ENCODE peak calls at places on chromosomes 11 and 22, in six cellular contexts. A is psoas muscle; N is GM23248; B is right lobe of liver; D is effector memory CD4-positive, alpha-beta T cell; K is mesendoderm. T is an unnamed sample. For H3K27me3 and H3K4me1, the result is how much of the 10 kb centered on the place peaks cover.

GRCh38 chr11:15933896-15934625 is 422.3 kb downstream of the SOX6 start:
- DNase-seq in A (no peak), N (no peak), B (no peak), D (no peak), K (no peak), T (no peak)

GRCh38 chr11:79570104-79570503 is 129.3 kb upstream of the TENM4 start:
- DNase-seq in A (no peak), N (no peak), B (no peak), D (no peak), K (no peak), T (no peak)

GRCh38 chr11:106076421-106076922 is 675 bp downstream of the KBTBD3 start:
- DNase-seq in A (no peak), N (no peak), B (peak), D (no peak), K (no peak), T (no peak)

GRCh38 chr11:3155691-3156258 is 9.3 kb downstream of the OSBPL5 start:
- DNase-seq in A (peak), N (peak), B (peak), D (no peak), K (no peak), T (no peak)

GRCh38 chr11:91823252-91823830 is 401.3 kb upstream of the FAT3 start:
- DNase-seq in A (no peak), N (no peak), B (no peak), D (no peak), K (no peak), T (no peak)

GRCh38 chr11:98732947-98733346 is 287.8 kb upstream of the CNTN5 start:
- DNase-seq in A (no peak), N (no peak), B (no peak), D (no peak), K (no peak), T (no peak)

GRCh38 chr11:64609436-64610047 is 18.5 kb downstream of the SLC22A12 start:
- DNase-seq in A (no peak), N (peak), B (no peak), D (no peak), K (peak), T (peak)

GRCh38 chr22:49155039-49155808 is 672.4 kb downstream of the BRD1 start:
- DNase-seq in A (no peak), N (no peak), B (no peak), D (no peak), K (no peak), T (no peak)

GRCh38 chr11:57546869-57547518 is 9.6 kb downstream of the SMTNL1 start:
- DNase-seq in A (no peak), N (peak), B (peak), D (no peak), K (peak), T (no peak)

GRCh38 chr11:72208281-72208680 is 8.3 kb upstream of the FOLR2 start:
- DNase-seq in A (no peak), N (no peak), B (no peak), D (no peak), K (no peak), T (no peak)

GRCh38 chr11:72787262-72788104 is 6.4 kb downstream of the STARD10 start:
- DNase-seq in A (no peak), N (no peak), B (peak), D (no peak), K (peak), T (no peak)

GRCh38 chr22:32082331-32082730 is 39.3 kb downstream of the SLC5A1 start:
- DNase-seq in A (no peak), N (no peak), B (no peak), D (no peak), K (no peak), T (no peak)

GRCh38 chr11:121194731-121195596 is 93.9 kb downstream of the TECTA start:
- DNase-seq in A (no peak), N (peak), B (no peak), D (no peak), K (peak), T (no peak)

GRCh38 chr11:118247041-118247440 is 5.1 kb downstream of the MPZL3 start:
- DNase-seq in A (no peak), N (no peak), B (no peak), D (no peak), K (no peak), T (no peak)
- H3K27me3 ChIP-seq in A (under half), N (under half), B (under half), D (under half), K (under half), T (under half)

DNA sequence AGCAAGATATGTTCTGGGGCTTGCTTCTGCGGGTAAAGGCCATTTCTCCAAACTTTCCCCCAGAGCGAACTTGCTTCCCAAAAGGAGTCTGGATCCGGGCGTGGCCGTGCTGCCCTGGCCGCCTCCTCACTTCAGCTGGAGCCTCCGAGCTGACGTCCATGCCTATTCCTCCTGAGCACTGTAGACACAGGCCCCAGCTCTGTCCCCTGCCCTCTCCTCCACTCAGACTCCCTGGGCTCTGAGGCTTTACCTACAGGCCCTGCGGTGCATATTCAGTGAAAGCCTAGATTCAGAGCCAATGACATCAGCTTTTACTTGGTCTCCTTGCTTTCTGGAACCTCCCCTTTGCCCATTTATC is 9.6 kb downstream of the LRP5 start:
- DNase-seq in A (no peak), N (no peak), B (no peak), D (no peak), K (no peak), T (no peak)
- H3K4me1 ChIP-seq in A (under half), N (under half), B (under half), D (under half), K (under half), T (under half)

GRCh38 chr22:20626811-20627210 is 119.4 kb downstream of the MED15 start:
- DNase-seq in A (no peak), N (no peak), B (no peak), D (no peak), K (no peak), T (no peak)

GRCh38 chr22:20625270-20625669 is 117.9 kb downstream of the MED15 start:
- DNase-seq in A (no peak), N (no peak), B (no peak), D (no peak), K (no peak), T (no peak)

GRCh38 chr22:20621162-20621561 is 113.8 kb downstream of the MED15 start:
- DNase-seq in A (no peak), N (no peak), B (no peak), D (no peak), K (no peak), T (no peak)

GRCh38 chr22:20622650-20623339 is 115.4 kb downstream of the MED15 start:
- DNase-seq in A (no peak), N (no peak), B (no peak), D (no peak), K (no peak), T (no peak)

GRCh38 chr22:20624161-20624616 is 116.8 kb downstream of the MED15 start:
- DNase-seq in A (peak), N (peak), B (no peak), D (no peak), K (no peak), T (no peak)
- H3K27me3 ChIP-seq in A (under half), N (under half), B (under half), D (under half), K (under half), T (under half)

GRCh38 chr11:29534831-29535230 is 482.0 kb downstream of the KCNA4 start:
- DNase-seq in A (no peak), N (peak), B (no peak), D (no peak), K (no peak), T (no peak)
- H3K4me1 ChIP-seq in A (under half), N (under half), B (under half), D (under half), K (under half), T (under half)

T was measured in left lung.